ENCODE peak calls at places on chromosome 18, in five cellular contexts. One of them, this sample, is unnamed.

GRCh38 chr18:23837591-23837990 is 148.3 kb downstream of the LAMA3 start:
- DNase-seq in activated naive CD4-positive, alpha-beta T cell treated with anti-CD3 and anti-CD28 coated beads, Interleukin-2, amount 10 ng/mL, durations not matched to agents 7 days and 5 days: no peak
- DNase-seq in T1000: no peak
- DNase-seq in mammary epithelial cell: peak; percentile 86
- DNase-seq in Ammon's horn: no peak
- DNase-seq in this sample: no peak

GRCh38 chr18:49041677-49042570 is 91.2 kb upstream of the SMAD7 start:
- DNase-seq in activated naive CD4-positive, alpha-beta T cell treated with anti-CD3 and anti-CD28 coated beads, Interleukin-2, amount 10 ng/mL, durations not matched to agents 7 days and 5 days: peak; percentile 72
- DNase-seq in T1000: no peak
- DNase-seq in mammary epithelial cell: peak; percentile 40
- DNase-seq in Ammon's horn: peak; percentile 40
- DNase-seq in this sample: no peak

GRCh38 chr18:74715306-74715705 is 117.6 kb downstream of the ZNF407 start:
- DNase-seq in activated naive CD4-positive, alpha-beta T cell treated with anti-CD3 and anti-CD28 coated beads, Interleukin-2, amount 10 ng/mL, durations not matched to agents 7 days and 5 days: no peak
- DNase-seq in T1000: no peak
- DNase-seq in mammary epithelial cell: no peak
- DNase-seq in Ammon's horn: peak; percentile 70
- DNase-seq in this sample: no peak

GRCh38 chr18:79068299-79068945 is 772 bp upstream of the ATP9B start:
- DNase-seq in activated naive CD4-positive, alpha-beta T cell treated with anti-CD3 and anti-CD28 coated beads, Interleukin-2, amount 10 ng/mL, durations not matched to agents 7 days and 5 days: peak; percentile 61
- DNase-seq in T1000: no peak
- DNase-seq in mammary epithelial cell: no peak
- DNase-seq in Ammon's horn: no peak
- DNase-seq in this sample: no peak

GRCh38 chr18:27695509-27695908 is 481.4 kb downstream of the CDH2 start:
- DNase-seq in activated naive CD4-positive, alpha-beta T cell treated with anti-CD3 and anti-CD28 coated beads, Interleukin-2, amount 10 ng/mL, durations not matched to agents 7 days and 5 days: no peak
- DNase-seq in T1000: no peak
- DNase-seq in mammary epithelial cell: peak; percentile 34
- DNase-seq in Ammon's horn: no peak
- DNase-seq in this sample: no peak

GRCh38 chr18:21260621-21261020 is 18.6 kb downstream of the GREB1L start:
- DNase-seq in activated naive CD4-positive, alpha-beta T cell treated with anti-CD3 and anti-CD28 coated beads, Interleukin-2, amount 10 ng/mL, durations not matched to agents 7 days and 5 days: no peak
- DNase-seq in T1000: no peak
- DNase-seq in mammary epithelial cell: no peak
- DNase-seq in Ammon's horn: no peak
- DNase-seq in this sample: no peak

GRCh38 chr18:32550958-32551357 is 80.3 kb upstream of the GAREM1 start:
- DNase-seq in activated naive CD4-positive, alpha-beta T cell treated with anti-CD3 and anti-CD28 coated beads, Interleukin-2, amount 10 ng/mL, durations not matched to agents 7 days and 5 days: no peak
- DNase-seq in T1000: no peak
- DNase-seq in mammary epithelial cell: no peak
- DNase-seq in Ammon's horn: no peak
- DNase-seq in this sample: no peak

GRCh38 chr18:27843783-27844415 is 333.0 kb downstream of the CDH2 start:
- DNase-seq in activated naive CD4-positive, alpha-beta T cell treated with anti-CD3 and anti-CD28 coated beads, Interleukin-2, amount 10 ng/mL, durations not matched to agents 7 days and 5 days: no peak
- DNase-seq in T1000: peak; percentile 4
- DNase-seq in mammary epithelial cell: peak; percentile 53
- DNase-seq in Ammon's horn: no peak
- DNase-seq in this sample: no peak

GRCh38 chr18:56120781-56121180 is 517.6 kb downstream of the TXNL1 start:
- DNase-seq in activated naive CD4-positive, alpha-beta T cell treated with anti-CD3 and anti-CD28 coated beads, Interleukin-2, amount 10 ng/mL, durations not matched to agents 7 days and 5 days: no peak
- DNase-seq in T1000: no peak
- DNase-seq in mammary epithelial cell: peak; percentile 11
- DNase-seq in Ammon's horn: no peak
- DNase-seq in this sample: no peak

GRCh38 chr18:52657063-52657462 is 317.1 kb downstream of the DCC start:
- DNase-seq in activated naive CD4-positive, alpha-beta T cell treated with anti-CD3 and anti-CD28 coated beads, Interleukin-2, amount 10 ng/mL, durations not matched to agents 7 days and 5 days: no peak
- DNase-seq in T1000: no peak
- DNase-seq in mammary epithelial cell: no peak
- DNase-seq in Ammon's horn: peak; percentile 66
- DNase-seq in this sample: no peak

GRCh38 chr18:48926420-48926857 is 24.3 kb downstream of the SMAD7 start:
- DNase-seq in activated naive CD4-positive, alpha-beta T cell treated with anti-CD3 and anti-CD28 coated beads, Interleukin-2, amount 10 ng/mL, durations not matched to agents 7 days and 5 days: no peak
- DNase-seq in T1000: no peak
- DNase-seq in mammary epithelial cell: no peak
- DNase-seq in Ammon's horn: no peak
- DNase-seq in this sample: no peak

GRCh38 chr18:59229191-59229590 is 9.2 kb downstream of the GRP start:
- DNase-seq in activated naive CD4-positive, alpha-beta T cell treated with anti-CD3 and anti-CD28 coated beads, Interleukin-2, amount 10 ng/mL, durations not matched to agents 7 days and 5 days: no peak
- DNase-seq in T1000: no peak
- DNase-seq in mammary epithelial cell: peak; percentile 52
- DNase-seq in Ammon's horn: no peak
- DNase-seq in this sample: no peak

GRCh38 chr18:55113800-55114199 is 154.5 kb upstream of the CCDC68 start:
- DNase-seq in activated naive CD4-positive, alpha-beta T cell treated with anti-CD3 and anti-CD28 coated beads, Interleukin-2, amount 10 ng/mL, durations not matched to agents 7 days and 5 days: no peak
- DNase-seq in T1000: no peak
- DNase-seq in mammary epithelial cell: no peak
- DNase-seq in Ammon's horn: no peak
- DNase-seq in this sample: no peak

GRCh38 chr18:79485788-79486355 is 90.1 kb downstream of the NFATC1 start:
- DNase-seq in activated naive CD4-positive, alpha-beta T cell treated with anti-CD3 and anti-CD28 coated beads, Interleukin-2, amount 10 ng/mL, durations not matched to agents 7 days and 5 days: peak; percentile 17
- DNase-seq in T1000: peak; percentile 14
- DNase-seq in mammary epithelial cell: no peak
- DNase-seq in Ammon's horn: no peak
- DNase-seq in this sample: no peak

GRCh38 chr18:68733693-68734092 is 18.8 kb upstream of the TMX3 start:
- DNase-seq in activated naive CD4-positive, alpha-beta T cell treated with anti-CD3 and anti-CD28 coated beads, Interleukin-2, amount 10 ng/mL, durations not matched to agents 7 days and 5 days: no peak
- DNase-seq in T1000: no peak
- DNase-seq in mammary epithelial cell: no peak
- DNase-seq in Ammon's horn: no peak
- DNase-seq in this sample: no peak

GRCh38 chr18:26621161-26622026 is 73.0 kb upstream of the KCTD1 start:
- DNase-seq in activated naive CD4-positive, alpha-beta T cell treated with anti-CD3 and anti-CD28 coated beads, Interleukin-2, amount 10 ng/mL, durations not matched to agents 7 days and 5 days: peak; percentile 43
- DNase-seq in T1000: no peak
- DNase-seq in mammary epithelial cell: peak; percentile 49
- DNase-seq in Ammon's horn: peak; percentile 68
- DNase-seq in this sample: peak; percentile 27

GRCh38 chr18:8791171-8791651 is 85.9 kb downstream of the MTCL1 start:
- DNase-seq in activated naive CD4-positive, alpha-beta T cell treated with anti-CD3 and anti-CD28 coated beads, Interleukin-2, amount 10 ng/mL, durations not matched to agents 7 days and 5 days: no peak
- DNase-seq in T1000: no peak
- DNase-seq in mammary epithelial cell: peak; percentile 57
- DNase-seq in Ammon's horn: no peak
- DNase-seq in this sample: no peak

GRCh38 chr18:48084041-48084757 is 153.7 kb upstream of the SMAD2 start:
- DNase-seq in activated naive CD4-positive, alpha-beta T cell treated with anti-CD3 and anti-CD28 coated beads, Interleukin-2, amount 10 ng/mL, durations not matched to agents 7 days and 5 days: no peak
- DNase-seq in T1000: no peak
- DNase-seq in mammary epithelial cell: no peak
- DNase-seq in Ammon's horn: no peak
- DNase-seq in this sample: no peak

GRCh38 chr18:28494151-28494550 is 317.2 kb upstream of the CDH2 start:
- DNase-seq in activated naive CD4-positive, alpha-beta T cell treated with anti-CD3 and anti-CD28 coated beads, Interleukin-2, amount 10 ng/mL, durations not matched to agents 7 days and 5 days: no peak
- DNase-seq in T1000: no peak
- DNase-seq in mammary epithelial cell: no peak
- DNase-seq in Ammon's horn: no peak
- DNase-seq in this sample: no peak

GRCh38 chr18:67599277-67599676 is 82.8 kb upstream of the DSEL start:
- DNase-seq in activated naive CD4-positive, alpha-beta T cell treated with anti-CD3 and anti-CD28 coated beads, Interleukin-2, amount 10 ng/mL, durations not matched to agents 7 days and 5 days: no peak
- DNase-seq in T1000: no peak
- DNase-seq in mammary epithelial cell: peak; percentile 7
- DNase-seq in Ammon's horn: no peak
- DNase-seq in this sample: no peak

GRCh38 chr18:27033722-27034121 is 151.4 kb downstream of the CHST9 start:
- DNase-seq in activated naive CD4-positive, alpha-beta T cell treated with anti-CD3 and anti-CD28 coated beads, Interleukin-2, amount 10 ng/mL, durations not matched to agents 7 days and 5 days: no peak
- DNase-seq in T1000: no peak
- DNase-seq in mammary epithelial cell: no peak
- DNase-seq in Ammon's horn: no peak
- DNase-seq in this sample: no peak

GRCh38 chr18:48165104-48165866 is 234.8 kb upstream of the SMAD2 start:
- DNase-seq in activated naive CD4-positive, alpha-beta T cell treated with anti-CD3 and anti-CD28 coated beads, Interleukin-2, amount 10 ng/mL, durations not matched to agents 7 days and 5 days: no peak
- DNase-seq in T1000: no peak
- DNase-seq in mammary epithelial cell: no peak
- DNase-seq in Ammon's horn: no peak
- DNase-seq in this sample: no peak

GRCh38 chr18:34880403-34880802 is 160.8 kb upstream of the MAPRE2 start:
- DNase-seq in activated naive CD4-positive, alpha-beta T cell treated with anti-CD3 and anti-CD28 coated beads, Interleukin-2, amount 10 ng/mL, durations not matched to agents 7 days and 5 days: no peak
- DNase-seq in T1000: no peak
- DNase-seq in mammary epithelial cell: no peak
- DNase-seq in Ammon's horn: no peak
- DNase-seq in this sample: no peak

GRCh38 chr18:10162340-10162739 is 248.5 kb downstream of the VAPA start:
- DNase-seq in activated naive CD4-positive, alpha-beta T cell treated with anti-CD3 and anti-CD28 coated beads, Interleukin-2, amount 10 ng/mL, durations not matched to agents 7 days and 5 days: no peak
- DNase-seq in T1000: no peak
- DNase-seq in mammary epithelial cell: no peak
- DNase-seq in Ammon's horn: no peak
- DNase-seq in this sample: no peak

GRCh38 chr18:77101410-77102245 is 31.0 kb downstream of the MBP start:
- DNase-seq in activated naive CD4-positive, alpha-beta T cell treated with anti-CD3 and anti-CD28 coated beads, Interleukin-2, amount 10 ng/mL, durations not matched to agents 7 days and 5 days: peak; percentile 57
- DNase-seq in T1000: peak; percentile 72
- DNase-seq in mammary epithelial cell: peak; percentile 98
- DNase-seq in Ammon's horn: peak; percentile 61
- DNase-seq in this sample: no peak

This sample was measured in neuronal stem cell.